ENCODE peak calls at places on chromosomes 4 and X, in five cellular contexts. L is cardiac muscle cell, D is uterus, X is trophoblast cell, R is breast epithelium. M is an unnamed sample.

GRCh38 chr4:183635333-183635732 is 23.7 kb downstream of the RWDD4 start:
- DNase-seq in X (no peak), R (no peak), D (no peak), L (no peak), M (no peak)

GRCh38 chrX:13327666-13328065 is 7.8 kb upstream of the ATXN3L start:
- DNase-seq in R (no peak), X (peak; percentile 59), D (no peak), L (no peak), M (no peak)

GRCh38 chr4:82721819-82722423 is 76.7 kb downstream of the SCD5 start:
- DNase-seq in R (no peak), L (peak; percentile 29), D (no peak), X (no peak), M (no peak)

GRCh38 chr4:176001171-176002006 is 64.3 kb upstream of the WDR17 start:
- DNase-seq in L (peak; percentile 68), R (no peak), D (peak; percentile 28), X (no peak), M (no peak)

GRCh38 chr4:119113033-119113655 is 22.5 kb upstream of the MYOZ2 start:
- DNase-seq in D (no peak), R (no peak), L (no peak), X (no peak), M (peak; percentile 90)

GRCh38 chrX:103488332-103488731 is 31.0 kb downstream of the RAB40A start:
- DNase-seq in L (peak; percentile 11), X (no peak), D (no peak), R (no peak), M (no peak)

GRCh38 chrX:131734621-131735020 is 190.7 kb downstream of the OR13H1 start:
- DNase-seq in D (peak; percentile 73), L (no peak), R (no peak), X (no peak), M (no peak)

GRCh38 chrX:103791826-103792458 is 15.3 kb downstream of the PLP1 start:
- DNase-seq in R (no peak), X (no peak), L (no peak), D (no peak), M (no peak)

GRCh38 chrX:41180194-41180902 is 95.1 kb downstream of the USP9X start:
- DNase-seq in X (peak; percentile 15), L (peak; percentile 67), D (peak; percentile 39), R (no peak), M (no peak)

GRCh38 chrX:63128509-63128908 is 222.6 kb downstream of the SPIN4 start:
- DNase-seq in D (no peak), X (no peak), R (no peak), L (no peak), M (no peak)

GRCh38 chrX:141405486-141405877 is 163.2 kb upstream of the SPANXC start:
- DNase-seq in D (no peak), L (no peak), R (no peak), X (no peak), M (peak; percentile 70)

GRCh38 chrX:40207626-40208025 is 109.9 kb upstream of the BCOR start:
- DNase-seq in L (no peak), R (no peak), X (no peak), D (no peak), M (no peak)

GRCh38 chrX:72714471-72714916 is 388 bp upstream of the PHKA1 start:
- DNase-seq in L (peak; percentile 44), X (peak; percentile 57), R (peak; percentile 52), D (peak; percentile 57), M (peak; percentile 55)

GRCh38 chr4:148376151-148376550 is 66.1 kb downstream of the NR3C2 start:
- DNase-seq in R (no peak), L (no peak), D (no peak), X (no peak), M (peak; percentile 59)

GRCh38 chrX:20857746-20858145 is 516.5 kb upstream of the CNKSR2 start:
- DNase-seq in X (no peak), D (no peak), L (no peak), R (no peak), M (no peak)

GRCh38 chr4:125434136-125434535 is 119.4 kb downstream of the FAT4 start:
- DNase-seq in L (no peak), X (no peak), R (no peak), D (no peak), M (no peak)

GRCh38 chr4:3123201-3123671 is 48.8 kb downstream of the HTT start:
- DNase-seq in X (peak; percentile 95), D (no peak), R (no peak), L (no peak), M (peak; percentile 38)

GRCh38 chr4:185429660-185430059 is 3.9 kb upstream of the UFSP2 start:
- DNase-seq in D (no peak), X (no peak), L (no peak), R (no peak), M (no peak)

GRCh38 chr4:39528056-39528465 is 822 bp upstream of the UGDH start:
- DNase-seq in D (peak; percentile 88), X (no peak), L (no peak), R (peak; percentile 76), M (no peak)

GRCh38 chrX:13518126-13518525 is 51.3 kb upstream of the EGFL6 start:
- DNase-seq in D (no peak), L (no peak), R (no peak), X (no peak), M (no peak)

GRCh38 chrX:136816970-136817369 is 36.2 kb upstream of the ARHGEF6 start:
- DNase-seq in R (no peak), D (no peak), L (no peak), X (no peak), M (peak; percentile 30)

GRCh38 chr4:159117968-159118367 is 15.1 kb downstream of the RAPGEF2 start:
- DNase-seq in L (no peak), X (no peak), D (no peak), R (no peak), M (no peak)

GRCh38 chr4:25107827-25108516 is 52.3 kb downstream of the SEPSECS start:
- DNase-seq in L (no peak), R (no peak), D (no peak), X (no peak), M (peak; percentile 39)

GRCh38 chr4:29263011-29263410 is 1457.2 kb upstream of the PCDH7 start:
- DNase-seq in D (no peak), X (no peak), L (no peak), R (no peak), M (no peak)

GRCh38 chr4:55609393-55609821 is 17.4 kb upstream of the PDCL2 start:
- DNase-seq in L (no peak), R (no peak), D (no peak), X (no peak), M (peak; percentile 97)

GRCh38 chr4:186733778-186734177 is 10.1 kb upstream of the FAT1 start:
- DNase-seq in D (no peak), X (no peak), L (no peak), R (no peak), M (no peak)

GRCh38 chrX:132955710-132956109 is 2.7 kb downstream of the HS6ST2 start:
- DNase-seq in R (no peak), X (no peak), L (peak; percentile 35), D (no peak), M (no peak)

GRCh38 chrX:112935029-112935428 is 94.4 kb upstream of the AMOT start:
- DNase-seq in D (no peak), L (no peak), X (no peak), R (no peak), M (no peak)

GRCh38 chr4:24560770-24561415 is 23.5 kb downstream of the DHX15 start:
- DNase-seq in R (no peak), L (no peak), D (no peak), X (no peak), M (no peak)

GRCh38 chr4:183639291-183639690 is 19.7 kb downstream of the RWDD4 start:
- DNase-seq in L (no peak), R (no peak), D (no peak), X (no peak), M (no peak)

DNA sequence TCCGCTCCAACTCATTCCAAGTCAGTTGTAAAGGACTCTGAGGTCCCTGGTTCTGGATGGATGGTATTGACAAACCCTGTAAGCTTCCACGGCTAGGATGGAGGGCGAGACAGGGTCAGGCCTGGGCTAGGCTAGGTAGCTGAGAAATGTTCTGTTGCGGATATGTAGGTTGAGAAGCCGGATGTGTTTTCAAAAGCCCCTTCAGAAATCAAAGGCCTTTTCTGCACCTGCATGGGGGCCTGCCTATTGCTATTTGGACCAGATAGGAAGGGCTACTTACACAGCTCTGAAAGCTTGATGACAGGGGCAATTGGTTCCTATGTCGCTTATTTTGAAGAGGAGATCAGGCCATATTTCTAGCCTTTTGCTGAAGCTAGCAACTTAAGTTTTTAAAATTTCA is 1.9 kb upstream of the DRP2 start:
- DNase-seq in D (no peak), L (no peak), X (no peak), R (no peak), M (no peak)
- H3K4me1 ChIP-seq in D (no peaks in the 10 kb centered on the region), L (no peaks in the 10 kb centered on the region), X (peaks cover 2% of the 10 kb centered on the region), R (no peaks in the 10 kb centered on the region), M (no peaks in the 10 kb centered on the region)

GRCh38 chr4:68683034-68683433 is 12.6 kb upstream of the UGT2B15 start:
- DNase-seq in D (no peak), X (no peak), R (no peak), L (no peak), M (no peak)
- H3K4me1 ChIP-seq in D (no peaks in the 10 kb centered on the region), X (no peaks in the 10 kb centered on the region), R (no peaks in the 10 kb centered on the region), L (no peaks in the 10 kb centered on the region), M (no peaks in the 10 kb centered on the region)

DNA sequence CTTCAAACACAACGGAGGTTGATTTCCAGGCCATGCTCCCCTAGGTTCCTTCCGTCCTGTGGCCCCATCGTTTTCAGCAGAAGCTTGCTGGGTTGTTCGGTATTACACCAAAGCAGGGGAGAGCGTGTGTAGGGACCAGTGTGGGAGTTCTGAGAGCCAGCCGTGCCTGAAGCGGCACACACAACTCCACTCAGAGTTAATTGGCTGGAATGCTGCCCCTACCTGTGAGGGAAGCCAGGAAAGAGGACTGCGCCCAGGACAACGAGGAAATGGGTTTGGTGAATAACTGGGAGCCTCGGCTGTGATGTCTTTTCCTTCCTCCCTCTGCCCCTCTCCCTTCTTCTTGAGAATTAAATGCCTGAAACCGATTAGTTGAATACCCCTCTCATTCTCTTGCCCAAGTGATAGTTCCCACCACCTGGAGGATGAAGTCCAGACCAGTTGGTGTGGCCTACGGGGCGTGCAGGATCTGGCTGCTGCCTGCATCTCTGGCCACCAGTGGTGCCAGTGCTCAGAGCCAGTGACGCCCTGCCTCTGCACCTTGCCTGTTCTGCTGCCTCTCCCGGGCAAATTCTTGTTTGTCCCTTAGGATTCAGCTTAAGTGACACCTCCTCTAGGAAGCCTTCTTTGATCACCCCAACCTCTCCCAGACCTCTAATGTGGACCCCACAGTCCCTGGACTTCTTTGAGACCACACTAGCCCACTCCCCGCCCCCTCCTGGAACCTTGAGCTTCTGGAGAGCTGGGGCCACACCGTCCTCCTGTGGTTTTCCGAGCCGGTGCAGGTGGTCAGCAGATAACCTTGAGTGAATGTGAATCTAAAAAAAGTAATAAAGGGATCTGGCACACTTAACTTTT is 33.6 kb downstream of the TBC1D14 start:
- DNase-seq in L (no peak), R (no peak), D (no peak), X (no peak), M (no peak)
- H3K4me1 ChIP-seq in L (peaks cover 16% of the 10 kb centered on the region), R (peaks cover 7% of the 10 kb centered on the region), D (peaks cover 8% of the 10 kb centered on the region), X (peaks cover 48% of the 10 kb centered on the region), M (peaks cover 15% of the 10 kb centered on the region)

GRCh38 chr4:7901274-7901845 is 38.3 kb downstream of the AFAP1 start:
- DNase-seq in R (no peak), D (no peak), X (no peak), L (no peak), M (no peak)

GRCh38 chr4:7899184-7899583 is 40.5 kb downstream of the AFAP1 start:
- DNase-seq in L (no peak), R (no peak), D (no peak), X (no peak), M (no peak)

GRCh38 chr4:7902101-7902553 is 37.5 kb downstream of the AFAP1 start:
- DNase-seq in X (no peak), L (no peak), D (no peak), R (no peak), M (no peak)

GRCh38 chr4:7898385-7898784 is 41.3 kb downstream of the AFAP1 start:
- DNase-seq in D (no peak), X (no peak), L (no peak), R (no peak), M (no peak)

GRCh38 chr4:7900351-7900750 is 39.3 kb downstream of the AFAP1 start:
- DNase-seq in L (no peak), X (no peak), D (no peak), R (no peak), M (no peak)
- H3K4me1 ChIP-seq in L (peaks cover 59% of the 10 kb centered on the region), X (no peaks in the 10 kb centered on the region), D (peaks cover 4% of the 10 kb centered on the region), R (peaks cover 6% of the 10 kb centered on the region), M (peaks cover 7% of the 10 kb centered on the region)

M was measured in foreskin keratinocyte.